ENCODE peak calls at places on chromosome 4, in six cellular contexts. One of them, this sample, is unnamed.

GRCh38 chr4:154779362-154779947 is 1.6 kb upstream of the RBM46 start:
- DNase-seq in fibroblast of lung: peak; percentile 65
- DNase-seq in H7: peak; percentile 42
- DNase-seq in hypothalamus: no peak
- DNase-seq in frontal cortex: no peak
- DNase-seq in fibroblast of mammary gland: peak; percentile 68
- DNase-seq in this sample: peak; percentile 52

GRCh38 chr4:25283948-25284347 is 28.6 kb upstream of the ZCCHC4 start:
- DNase-seq in fibroblast of lung: no peak
- DNase-seq in H7: no peak
- DNase-seq in hypothalamus: no peak
- DNase-seq in frontal cortex: no peak
- DNase-seq in fibroblast of mammary gland: no peak
- DNase-seq in this sample: no peak

GRCh38 chr4:151415978-151416377 is 7.0 kb downstream of the FHIP1A start:
- DNase-seq in fibroblast of lung: peak; percentile 41
- DNase-seq in H7: no peak
- DNase-seq in hypothalamus: no peak
- DNase-seq in frontal cortex: no peak
- DNase-seq in fibroblast of mammary gland: peak; percentile 75
- DNase-seq in this sample: no peak

GRCh38 chr4:152988721-152989553 is 52.8 kb downstream of the FHDC1 start:
- DNase-seq in fibroblast of lung: no peak
- DNase-seq in H7: no peak
- DNase-seq in hypothalamus: no peak
- DNase-seq in frontal cortex: no peak
- DNase-seq in fibroblast of mammary gland: no peak
- DNase-seq in this sample: no peak

GRCh38 chr4:119016636-119017035 is 119.0 kb upstream of the MYOZ2 start:
- DNase-seq in fibroblast of lung: peak; percentile 85
- DNase-seq in H7: no peak
- DNase-seq in hypothalamus: no peak
- DNase-seq in frontal cortex: no peak
- DNase-seq in fibroblast of mammary gland: peak; percentile 25
- DNase-seq in this sample: no peak

GRCh38 chr4:25969374-25969773 is 55.4 kb downstream of the SMIM20 start:
- DNase-seq in fibroblast of lung: no peak
- DNase-seq in H7: no peak
- DNase-seq in hypothalamus: no peak
- DNase-seq in frontal cortex: no peak
- DNase-seq in fibroblast of mammary gland: no peak
- DNase-seq in this sample: no peak

GRCh38 chr4:132332932-132333722 is 816.0 kb upstream of the PCDH10 start:
- DNase-seq in fibroblast of lung: peak; percentile 51
- DNase-seq in H7: peak; percentile 5
- DNase-seq in hypothalamus: no peak
- DNase-seq in frontal cortex: no peak
- DNase-seq in fibroblast of mammary gland: peak; percentile 3
- DNase-seq in this sample: peak; percentile 17

GRCh38 chr4:26317766-26318165 is 3.0 kb upstream of the RBPJ start:
- DNase-seq in fibroblast of lung: no peak
- DNase-seq in H7: no peak
- DNase-seq in hypothalamus: no peak
- DNase-seq in frontal cortex: no peak
- DNase-seq in fibroblast of mammary gland: no peak
- DNase-seq in this sample: no peak

GRCh38 chr4:548976-549375 is 27.1 kb downstream of the TMEM271 start:
- DNase-seq in fibroblast of lung: no peak
- DNase-seq in H7: no peak
- DNase-seq in hypothalamus: no peak
- DNase-seq in frontal cortex: no peak
- DNase-seq in fibroblast of mammary gland: peak; percentile 3
- DNase-seq in this sample: no peak

GRCh38 chr4:119209077-119209476 is 3.4 kb upstream of the USP53 start:
- DNase-seq in fibroblast of lung: peak; percentile 90
- DNase-seq in H7: no peak
- DNase-seq in hypothalamus: no peak
- DNase-seq in frontal cortex: no peak
- DNase-seq in fibroblast of mammary gland: peak; percentile 99
- DNase-seq in this sample: no peak

GRCh38 chr4:102104278-102104677 is 241.0 kb downstream of the SLC39A8 start:
- DNase-seq in fibroblast of lung: no peak
- DNase-seq in H7: no peak
- DNase-seq in hypothalamus: no peak
- DNase-seq in frontal cortex: no peak
- DNase-seq in fibroblast of mammary gland: no peak
- DNase-seq in this sample: no peak

GRCh38 chr4:88619973-88620372 is 27.7 kb downstream of the HERC3 start:
- DNase-seq in fibroblast of lung: peak; percentile 35
- DNase-seq in H7: no peak
- DNase-seq in hypothalamus: no peak
- DNase-seq in frontal cortex: no peak
- DNase-seq in fibroblast of mammary gland: peak; percentile 78
- DNase-seq in this sample: no peak

GRCh38 chr4:110787109-110787508 is 164.2 kb upstream of the PITX2 start:
- DNase-seq in fibroblast of lung: peak; percentile 8
- DNase-seq in H7: no peak
- DNase-seq in hypothalamus: no peak
- DNase-seq in frontal cortex: no peak
- DNase-seq in fibroblast of mammary gland: peak; percentile 64
- DNase-seq in this sample: no peak

GRCh38 chr4:3009422-3009821 is 46.1 kb downstream of the GRK4 start:
- DNase-seq in fibroblast of lung: peak; percentile 26
- DNase-seq in H7: peak; percentile 74
- DNase-seq in hypothalamus: no peak
- DNase-seq in frontal cortex: no peak
- DNase-seq in fibroblast of mammary gland: peak; percentile 65
- DNase-seq in this sample: peak; percentile 41

GRCh38 chr4:76987685-76988084 is 38.1 kb downstream of the SEPTIN11 start:
- DNase-seq in fibroblast of lung: no peak
- DNase-seq in H7: no peak
- DNase-seq in hypothalamus: no peak
- DNase-seq in frontal cortex: no peak
- DNase-seq in fibroblast of mammary gland: no peak
- DNase-seq in this sample: no peak

GRCh38 chr4:2793578-2793919 is 664 bp downstream of the SH3BP2 start:
- DNase-seq in fibroblast of lung: peak; percentile 53
- DNase-seq in H7: no peak
- DNase-seq in hypothalamus: no peak
- DNase-seq in frontal cortex: no peak
- DNase-seq in fibroblast of mammary gland: peak; percentile 51
- DNase-seq in this sample: no peak

GRCh38 chr4:173752610-173753009 is 222.6 kb upstream of the HAND2 start:
- DNase-seq in fibroblast of lung: no peak
- DNase-seq in H7: peak; percentile 44
- DNase-seq in hypothalamus: no peak
- DNase-seq in frontal cortex: no peak
- DNase-seq in fibroblast of mammary gland: peak; percentile 46
- DNase-seq in this sample: peak; percentile 67

GRCh38 chr4:54677416-54677815 is 19.7 kb downstream of the KIT start:
- DNase-seq in fibroblast of lung: no peak
- DNase-seq in H7: peak; percentile 46
- DNase-seq in hypothalamus: no peak
- DNase-seq in frontal cortex: no peak
- DNase-seq in fibroblast of mammary gland: no peak
- DNase-seq in this sample: peak; percentile 28

GRCh38 chr4:15918484-15919129 is 19.9 kb downstream of the FGFBP1 start:
- DNase-seq in fibroblast of lung: no peak
- DNase-seq in H7: no peak
- DNase-seq in hypothalamus: no peak
- DNase-seq in frontal cortex: no peak
- DNase-seq in fibroblast of mammary gland: no peak
- DNase-seq in this sample: no peak

GRCh38 chr4:43619219-43619618 is 726.7 kb downstream of the GRXCR1 start:
- DNase-seq in fibroblast of lung: no peak
- DNase-seq in H7: no peak
- DNase-seq in hypothalamus: no peak
- DNase-seq in frontal cortex: no peak
- DNase-seq in fibroblast of mammary gland: no peak
- DNase-seq in this sample: no peak

GRCh38 chr4:176054942-176055341 is 10.7 kb upstream of the WDR17 start:
- DNase-seq in fibroblast of lung: no peak
- DNase-seq in H7: peak; percentile 12
- DNase-seq in hypothalamus: no peak
- DNase-seq in frontal cortex: no peak
- DNase-seq in fibroblast of mammary gland: peak; percentile 3
- DNase-seq in this sample: no peak

GRCh38 chr4:13483142-13484044 is 747 bp downstream of the RAB28 start:
- DNase-seq in fibroblast of lung: peak; percentile 73
- DNase-seq in H7: peak; percentile 50
- DNase-seq in hypothalamus: peak; percentile 40
- DNase-seq in frontal cortex: peak; percentile 14
- DNase-seq in fibroblast of mammary gland: peak; percentile 73
- DNase-seq in this sample: peak; percentile 46

GRCh38 chr4:73341454-73341853 is 62.6 kb upstream of the ALB start:
- DNase-seq in fibroblast of lung: peak; percentile 68
- DNase-seq in H7: peak; percentile 56
- DNase-seq in hypothalamus: peak; percentile 34
- DNase-seq in frontal cortex: no peak
- DNase-seq in fibroblast of mammary gland: peak; percentile 76
- DNase-seq in this sample: peak; percentile 46

GRCh38 chr4:7781361-7781760 is 158.3 kb downstream of the AFAP1 start:
- DNase-seq in fibroblast of lung: peak; percentile 35
- DNase-seq in H7: no peak
- DNase-seq in hypothalamus: no peak
- DNase-seq in frontal cortex: no peak
- DNase-seq in fibroblast of mammary gland: peak; percentile 64
- DNase-seq in this sample: no peak

GRCh38 chr4:36159208-36159607 is 85.1 kb downstream of the ARAP2 start:
- DNase-seq in fibroblast of lung: no peak
- DNase-seq in H7: peak; percentile 27
- DNase-seq in hypothalamus: no peak
- DNase-seq in frontal cortex: no peak
- DNase-seq in fibroblast of mammary gland: no peak
- DNase-seq in this sample: peak; percentile 19

GRCh38 chr4:86011117-86011516 is 348.7 kb downstream of the MAPK10 start:
- DNase-seq in fibroblast of lung: peak; percentile 97
- DNase-seq in H7: no peak
- DNase-seq in hypothalamus: no peak
- DNase-seq in frontal cortex: no peak
- DNase-seq in fibroblast of mammary gland: peak; percentile 99
- DNase-seq in this sample: no peak

GRCh38 chr4:1628892-1629703 is 55.0 kb downstream of the FAM53A start:
- DNase-seq in fibroblast of lung: peak; percentile 15
- DNase-seq in H7: peak; percentile 98
- DNase-seq in hypothalamus: peak; percentile 27
- DNase-seq in frontal cortex: peak; percentile 78
- DNase-seq in fibroblast of mammary gland: peak; percentile 28
- DNase-seq in this sample: peak; percentile 98

GRCh38 chr4:40579983-40580382 is 49.7 kb downstream of the RBM47 start:
- DNase-seq in fibroblast of lung: peak; percentile 21
- DNase-seq in H7: no peak
- DNase-seq in hypothalamus: no peak
- DNase-seq in frontal cortex: no peak
- DNase-seq in fibroblast of mammary gland: peak; percentile 85
- DNase-seq in this sample: no peak

This sample was measured in iPS-NIHi11.